ENCODE peak calls at places on chromosomes 1 and 21, in five cellular contexts. M is NCI-H2171 treated with DMSO at 0.1 percent for 48 hours, Y is NCI-H2081, W is activated T-cell treated with anti-CD3 and anti-CD28 coated beads for 1 hour, K is T-cell. G is an unnamed sample.

GRCh38 chr1:181061891-181062777 is 26.4 kb upstream of the IER5 start:
- DNase-seq in M (no peak), Y (no peak), W (no peak), K (no peak), G (no peak)

GRCh38 chr1:48903291-48903690 is 126.6 kb upstream of the BEND5 start:
- DNase-seq in M (no peak), Y (no peak), W (no peak), K (no peak), G (no peak)

GRCh38 chr1:35001743-35002142 is 16.6 kb upstream of the TMEM35B start:
- DNase-seq in M (no peak), Y (no peak), W (no peak), K (no peak), G (no peak)

GRCh38 chr1:198265073-198265661 is 108.4 kb downstream of the NEK7 start:
- DNase-seq in M (no peak), Y (no peak), W (no peak), K (no peak), G (no peak)

GRCh38 chr1:37338658-37339057 is 135.7 kb upstream of the ZC3H12A start:
- DNase-seq in M (peak; percentile 93), Y (peak; percentile 84), W (no peak), K (no peak), G (peak; percentile 25)

GRCh38 chr1:234875953-234876814 is 252.5 kb downstream of the TOMM20 start:
- DNase-seq in M (no peak), Y (no peak), W (no peak), K (no peak), G (no peak)

GRCh38 chr1:26094076-26094669 is 17.5 kb upstream of the PDIK1L start:
- DNase-seq in M (peak; percentile 74), Y (no peak), W (no peak), K (no peak), G (no peak)

GRCh38 chr21:32741336-32741735 is 13.5 kb upstream of the SYNJ1 start:
- DNase-seq in M (no peak), Y (no peak), W (no peak), K (no peak), G (no peak)

GRCh38 chr1:210254298-210254697 is 21.7 kb downstream of the SERTAD4 start:
- DNase-seq in M (no peak), Y (no peak), W (no peak), K (no peak), G (no peak)

G was measured in SHP77 treated with DMSO at 0.1 percent for 48 hours.